ENCODE peak calls at places on chromosomes 7 and 10, in five cellular contexts. U, S, F, W and K are unnamed samples.

GRCh38 chr10:33660329-33660728 is 325.9 kb upstream of the NRP1 start:
- DNase-seq in U (no peak), S (no peak), F (no peak), W (no peak), K (no peak)

GRCh38 chr10:63114031-63114814 is 18.9 kb upstream of the NRBF2 start:
- DNase-seq in U (no peak), S (no peak), F (peak; percentile 95), W (no peak), K (no peak)

GRCh38 chr7:98051118-98051744 is 55.4 kb upstream of the LMTK2 start:
- DNase-seq in U (no peak), S (no peak), F (no peak), W (no peak), K (peak; percentile 21)

GRCh38 chr10:89428873-89429272 is 14.5 kb downstream of the IFIT5 start:
- DNase-seq in U (no peak), S (peak; percentile 5), F (no peak), W (no peak), K (no peak)

GRCh38 chr10:86509145-86509544 is 12.4 kb downstream of the WAPL start:
- DNase-seq in U (no peak), S (no peak), F (no peak), W (no peak), K (no peak)

GRCh38 chr10:13809447-13809846 is 222.7 kb downstream of the PRPF18 start:
- DNase-seq in U (no peak), S (no peak), F (no peak), W (no peak), K (no peak)

GRCh38 chr10:3043512-3044368 is 23.6 kb upstream of the PFKP start:
- DNase-seq in U (peak; percentile 75), S (peak; percentile 2), F (peak; percentile 91), W (peak; percentile 64), K (peak; percentile 81)

GRCh38 chr10:66982792-66983481 is 57.1 kb downstream of the LRRTM3 start:
- DNase-seq in U (no peak), S (no peak), F (no peak), W (peak; percentile 12), K (no peak)

GRCh38 chr10:107653832-107654287 is 489.4 kb upstream of the SORCS1 start:
- DNase-seq in U (peak; percentile 31), S (no peak), F (peak; percentile 58), W (no peak), K (no peak)